ENCODE peak calls at places on chromosomes 5 and 9, in seven cellular contexts. N, P, O, B, S, X and W are unnamed samples.

GRCh38 chr5:14488697-14489096 is 92.9 kb upstream of the OTULINL start:
- DNase-seq in N (no peak), P (no peak), O (no peak), B (no peak), S (no peak), X (no peak), W (no peak)

GRCh38 chr9:116310212-116310611 is 156.6 kb downstream of the PAPPA start:
- DNase-seq in N (no peak), P (no peak), O (no peak), B (no peak), S (no peak), X (no peak), W (no peak)

GRCh38 chr9:131423171-131423581 is 29.3 kb downstream of the PRRC2B start:
- DNase-seq in N (no peak), P (peak), O (peak), B (peak), S (peak), X (no peak), W (no peak)

GRCh38 chr5:179923422-179923821 is 15.7 kb upstream of the TBC1D9B start:
- DNase-seq in N (peak), P (no peak), O (no peak), B (no peak), S (no peak), X (peak), W (no peak)

GRCh38 chr9:127664324-127664677 is 42.5 kb upstream of the CFAP157 start:
- DNase-seq in N (no peak), P (no peak), O (no peak), B (no peak), S (no peak), X (no peak), W (no peak)

GRCh38 chr9:110742741-110743371 is 74.3 kb downstream of the MUSK start:
- DNase-seq in N (no peak), P (no peak), O (no peak), B (peak), S (no peak), X (no peak), W (no peak)

GRCh38 chr9:18543406-18543965 is 69.5 kb downstream of the ADAMTSL1 start:
- DNase-seq in N (no peak), P (no peak), O (no peak), B (peak), S (no peak), X (no peak), W (no peak)

GRCh38 chr9:110027624-110028023 is 180.3 kb downstream of the C9orf152 start:
- DNase-seq in N (peak), P (no peak), O (no peak), B (peak), S (peak), X (no peak), W (no peak)

GRCh38 chr9:109315480-109315879 is 5.4 kb downstream of the EPB41L4B start:
- DNase-seq in N (no peak), P (no peak), O (no peak), B (no peak), S (no peak), X (no peak), W (no peak)

GRCh38 chr9:4207881-4208615 is 91.8 kb downstream of the GLIS3 start:
- DNase-seq in N (no peak), P (no peak), O (no peak), B (peak), S (no peak), X (no peak), W (no peak)

GRCh38 chr5:93926831-93927600 is 185.6 kb upstream of the POU5F2 start:
- DNase-seq in N (no peak), P (no peak), O (no peak), B (peak), S (no peak), X (no peak), W (no peak)

GRCh38 chr5:58156354-58156753 is 303.5 kb downstream of the PLK2 start:
- DNase-seq in N (no peak), P (no peak), O (no peak), B (peak), S (no peak), X (no peak), W (no peak)

GRCh38 chr9:16413509-16414016 is 456.9 kb downstream of the BNC2 start:
- DNase-seq in N (peak), P (peak), O (peak), B (peak), S (no peak), X (no peak), W (no peak)

GRCh38 chr5:43256261-43256966 is 56.8 kb downstream of the HMGCS1 start:
- DNase-seq in N (no peak), P (no peak), O (no peak), B (no peak), S (no peak), X (no peak), W (no peak)

GRCh38 chr9:87869082-87869481 is 13.6 kb upstream of the SPATA31E1 start:
- DNase-seq in N (no peak), P (no peak), O (no peak), B (no peak), S (no peak), X (no peak), W (peak)

GRCh38 chr9:98045234-98046160 is 11.0 kb upstream of the NANS start:
- DNase-seq in N (peak), P (peak), O (no peak), B (no peak), S (no peak), X (peak), W (peak)

GRCh38 chr5:75050415-75050814 is 1.9 kb downstream of the GCNT4 start:
- DNase-seq in N (peak), P (peak), O (no peak), B (no peak), S (no peak), X (peak), W (peak)

GRCh38 chr5:169298193-169298592 is 2.7 kb downstream of the SLIT3 start:
- DNase-seq in N (no peak), P (no peak), O (no peak), B (no peak), S (no peak), X (no peak), W (no peak)

GRCh38 chr5:74303575-74303974 is 337.0 kb downstream of the ENC1 start:
- DNase-seq in N (no peak), P (no peak), O (no peak), B (no peak), S (no peak), X (no peak), W (no peak)

GRCh38 chr5:128062172-128062746 is 21.3 kb upstream of the SLC12A2 start:
- DNase-seq in N (no peak), P (no peak), O (no peak), B (peak), S (no peak), X (no peak), W (no peak)

GRCh38 chr5:38595149-38595725 is 38.8 kb upstream of the LIFR start:
- DNase-seq in N (no peak), P (peak), O (no peak), B (peak), S (no peak), X (no peak), W (no peak)

GRCh38 chr9:124216474-124217176 is 41.1 kb upstream of the NEK6 start:
- DNase-seq in N (peak), P (no peak), O (peak), B (no peak), S (peak), X (no peak), W (no peak)

GRCh38 chr9:96047741-96048115 is 172.2 kb downstream of the ERCC6L2 start:
- DNase-seq in N (no peak), P (no peak), O (no peak), B (no peak), S (no peak), X (no peak), W (no peak)

GRCh38 chr9:127869310-127870152 is 7.9 kb downstream of the AK1 start:
- DNase-seq in N (peak), P (peak), O (peak), B (peak), S (peak), X (peak), W (peak)

GRCh38 chr5:139708877-139709586 is 60.9 kb downstream of the CXXC5 start:
- DNase-seq in N (peak), P (peak), O (peak), B (peak), S (no peak), X (peak), W (peak)

GRCh38 chr5:122140900-122141299 is 11.6 kb downstream of the ZNF474 start:
- DNase-seq in N (no peak), P (no peak), O (no peak), B (no peak), S (no peak), X (no peak), W (no peak)

GRCh38 chr9:129027685-129028191 is 393 bp downstream of the SH3GLB2 start:
- DNase-seq in N (peak), P (peak), O (peak), B (no peak), S (peak), X (peak), W (peak)

GRCh38 chr5:102628449-102629175 is 126.5 kb upstream of the PAM start:
- DNase-seq in N (peak), P (no peak), O (no peak), B (peak), S (no peak), X (no peak), W (no peak)

GRCh38 chr5:6632324-6632930 is 417 bp downstream of the NSUN2 start:
- DNase-seq in N (peak), P (no peak), O (peak), B (no peak), S (no peak), X (peak), W (peak)

GRCh38 chr9:130149654-130150286 is 22.4 kb upstream of the NCS1 start:
- DNase-seq in N (no peak), P (no peak), O (no peak), B (no peak), S (no peak), X (peak), W (no peak)
- TF ChIP-seq POLR2A in N (no peak), P (no peak), O (no peak), B (no peak), S (no peak), X (no peak), W (no peak)

GRCh38 chr5:90406466-90406865 is 3.1 kb downstream of the CETN3 start:
- DNase-seq in N (no peak), P (no peak), O (no peak), B (peak), S (no peak), X (no peak), W (no peak)

GRCh38 chr5:90408571-90409317 is 812 bp downstream of the CETN3 start:
- DNase-seq in N (no peak), P (no peak), O (no peak), B (no peak), S (no peak), X (peak), W (peak)

GRCh38 chr5:90410178-90410762 is 714 bp upstream of the CETN3 start:
- DNase-seq in N (peak), P (no peak), O (no peak), B (no peak), S (no peak), X (peak), W (peak)

GRCh38 chr5:90409318-90410177 is at the start of gene CETN3:
- DNase-seq in N (peak), P (peak), O (peak), B (peak), S (peak), X (peak), W (peak)
- TF ChIP-seq POLR2A in N (peak), P (peak), O (peak), B (peak), S (peak), X (peak), W (peak)

DNA sequence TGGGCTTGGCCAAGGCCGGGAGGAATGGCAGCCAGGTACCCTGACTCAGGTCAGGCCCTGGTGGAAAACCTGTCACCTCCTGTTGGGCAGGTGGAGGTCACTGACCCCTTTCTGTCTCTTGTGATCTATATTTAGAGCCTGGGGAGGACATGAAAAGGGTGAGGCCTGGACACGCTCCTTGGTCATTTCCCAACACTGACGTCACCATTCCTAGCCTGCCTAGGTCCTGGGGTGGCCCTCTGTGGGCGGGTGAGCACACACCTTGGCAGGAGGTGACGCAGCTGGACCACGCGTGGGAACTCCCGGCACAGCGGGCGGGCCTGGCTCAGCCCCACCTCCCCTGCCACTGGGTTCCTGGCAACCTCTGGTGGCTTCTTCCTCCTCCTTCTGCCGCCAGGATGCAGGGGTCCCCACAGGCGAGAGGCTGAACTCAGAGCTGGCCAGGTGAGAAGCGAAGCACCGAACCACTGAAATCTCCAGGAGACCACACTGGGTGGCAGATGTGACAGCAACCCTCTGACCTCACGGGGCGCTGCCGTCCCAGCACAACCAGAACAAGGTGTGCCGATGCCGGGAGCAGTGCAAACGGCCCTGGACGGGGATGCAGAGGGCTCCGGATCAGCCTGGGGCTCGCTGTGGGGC is 6.4 kb upstream of the RALGDS start:
- DNase-seq in N (no peak), P (no peak), O (peak), B (no peak), S (peak), X (no peak), W (no peak)
- TF ChIP-seq POLR2A in N (no peak), P (no peak), O (no peak), B (no peak), S (no peak), X (no peak), W (no peak)

DNA sequence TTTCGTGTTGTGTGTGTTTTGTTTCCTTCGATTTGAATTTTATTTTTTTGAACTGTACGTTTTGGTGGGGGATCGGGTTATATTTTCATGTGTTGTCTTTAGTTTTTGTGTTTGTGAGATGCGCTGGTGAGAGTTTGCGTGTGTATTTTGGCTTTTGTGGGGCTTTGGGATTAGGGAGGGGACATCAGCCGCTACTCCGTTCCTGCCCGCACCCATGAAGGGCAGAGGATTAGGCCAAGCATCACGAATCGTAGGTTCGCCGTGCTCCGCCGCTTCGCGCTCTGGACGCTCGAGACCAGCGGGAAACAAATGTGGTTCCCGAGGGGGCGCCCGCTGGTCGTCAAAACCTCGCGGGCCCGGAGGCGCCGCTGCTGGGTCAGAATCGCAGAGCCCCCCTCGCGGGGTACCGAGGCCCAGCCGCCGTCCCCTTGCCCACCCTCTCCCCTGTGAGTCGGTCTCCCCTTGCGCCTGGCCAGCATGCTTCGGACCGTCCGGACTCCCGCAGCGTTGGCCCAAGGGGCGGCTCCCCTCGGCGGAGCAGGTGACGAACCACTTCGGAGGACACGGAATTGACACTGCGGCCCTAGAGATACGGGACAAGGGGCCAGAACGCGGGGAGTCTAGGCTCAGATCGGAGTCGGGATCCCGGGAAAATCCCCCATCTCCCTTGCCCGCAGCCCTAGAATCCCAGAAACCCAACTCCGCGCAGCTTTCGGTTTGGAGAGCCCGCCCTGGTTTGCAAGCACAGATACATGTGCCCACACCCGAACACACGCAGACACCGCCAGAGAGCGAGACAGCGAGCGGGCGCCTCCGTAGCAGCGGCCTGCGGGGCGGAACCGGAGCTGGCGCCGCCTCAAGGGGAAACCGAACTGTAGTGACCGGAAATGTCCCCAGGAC is 2.4 kb upstream of the PAX5 start:
- DNase-seq in N (peak), P (no peak), O (no peak), B (peak), S (no peak), X (no peak), W (peak)
- TF ChIP-seq POLR2A in N (no peak), P (no peak), O (no peak), B (no peak), S (no peak), X (no peak), W (no peak)

GRCh38 chr5:40071870-40072269 is 607.8 kb upstream of the PTGER4 start:
- DNase-seq in N (no peak), P (peak), O (no peak), B (peak), S (no peak), X (no peak), W (no peak)
- TF ChIP-seq POLR2A in N (no peak), P (no peak), O (no peak), B (no peak), S (no peak), X (no peak), W (no peak)

GRCh38 chr5:150759334-150759583 is 442 bp upstream of the DCTN4 start:
- DNase-seq in N (no peak), P (no peak), O (no peak), B (no peak), S (no peak), X (no peak), W (no peak)

GRCh38 chr5:150762216-150762615 is 3.4 kb upstream of the DCTN4 start:
- DNase-seq in N (peak), P (no peak), O (no peak), B (no peak), S (no peak), X (no peak), W (no peak)

GRCh38 chr5:150758210-150758533 is 645 bp downstream of the DCTN4 start:
- DNase-seq in N (no peak), P (no peak), O (no peak), B (peak), S (no peak), X (no peak), W (no peak)

GRCh38 chr5:150757087-150757649 is 1.6 kb downstream of the DCTN4 start:
- DNase-seq in N (peak), P (no peak), O (no peak), B (no peak), S (no peak), X (peak), W (peak)

GRCh38 chr5:150758534-150759333 is at the start of gene DCTN4:
- DNase-seq in N (peak), P (peak), O (peak), B (peak), S (peak), X (peak), W (peak)
- TF ChIP-seq POLR2A in N (peak), P (peak), O (peak), B (peak), S (peak), X (peak), W (peak)

GRCh38 chr9:136541709-136542108 is 4.1 kb downstream of the NOTCH1 start:
- DNase-seq in N (no peak), P (no peak), O (no peak), B (no peak), S (no peak), X (no peak), W (no peak)
- TF ChIP-seq POLR2A in N (no peak), P (no peak), O (no peak), B (no peak), S (no peak), X (no peak), W (no peak)

GRCh38 chr5:9409413-9410089 is 136.3 kb downstream of the SEMA5A start:
- DNase-seq in N (no peak), P (no peak), O (no peak), B (no peak), S (peak), X (no peak), W (no peak)
- TF ChIP-seq POLR2A in N (no peak), P (no peak), O (no peak), B (no peak), S (no peak), X (no peak), W (no peak)